ENCODE peak calls at places on chromosomes 5 and 9, in seven cellular contexts. One of them, this sample, is unnamed.

GRCh38 chr9:6184749-6185645 is 30.6 kb upstream of the IL33 start:
- DNase-seq in transverse colon: no peak
- DNase-seq in IMR-90: peak; percentile 8
- DNase-seq in sigmoid colon: no peak
- DNase-seq in heart left ventricle: peak; percentile 21
- DNase-seq in HCT116: no peak
- DNase-seq in A549: no peak
- DNase-seq in this sample: no peak

GRCh38 chr9:35756275-35756742 is 2.2 kb upstream of the MSMP start:
- DNase-seq in transverse colon: peak; percentile 83
- DNase-seq in sigmoid colon: peak; percentile 87
- DNase-seq in IMR-90: no peak
- DNase-seq in HCT116: peak; percentile 58
- DNase-seq in A549: no peak
- DNase-seq in heart left ventricle: peak; percentile 64
- DNase-seq in this sample: peak; percentile 92

GRCh38 chr5:128436825-128437224 is 101.2 kb downstream of the FBN2 start:
- DNase-seq in A549: peak; percentile 26
- DNase-seq in heart left ventricle: no peak
- DNase-seq in transverse colon: no peak
- DNase-seq in IMR-90: peak; percentile 93
- DNase-seq in HCT116: peak; percentile 76
- DNase-seq in sigmoid colon: no peak
- DNase-seq in this sample: no peak

GRCh38 chr5:109396965-109397364 is 12.8 kb downstream of the PJA2 start:
- DNase-seq in heart left ventricle: no peak
- DNase-seq in HCT116: no peak
- DNase-seq in A549: no peak
- DNase-seq in transverse colon: no peak
- DNase-seq in sigmoid colon: no peak
- DNase-seq in IMR-90: no peak
- DNase-seq in this sample: no peak

GRCh38 chr5:135689506-135689905 is 110.7 kb upstream of the CXCL14 start:
- DNase-seq in HCT116: no peak
- DNase-seq in heart left ventricle: no peak
- DNase-seq in IMR-90: no peak
- DNase-seq in sigmoid colon: no peak
- DNase-seq in transverse colon: no peak
- DNase-seq in A549: no peak
- DNase-seq in this sample: no peak

GRCh38 chr5:73354406-73354805 is 94.2 kb downstream of the FOXD1 start:
- DNase-seq in heart left ventricle: no peak
- DNase-seq in A549: no peak
- DNase-seq in IMR-90: peak; percentile 67
- DNase-seq in sigmoid colon: no peak
- DNase-seq in transverse colon: no peak
- DNase-seq in HCT116: no peak
- DNase-seq in this sample: no peak

GRCh38 chr5:176844706-176845391 is 34.5 kb downstream of the UNC5A start:
- DNase-seq in IMR-90: peak; percentile 16
- DNase-seq in heart left ventricle: no peak
- DNase-seq in sigmoid colon: no peak
- DNase-seq in HCT116: no peak
- DNase-seq in transverse colon: no peak
- DNase-seq in A549: no peak
- DNase-seq in this sample: no peak

GRCh38 chr5:102858808-102859207 is 103.7 kb downstream of the PAM start:
- DNase-seq in A549: no peak
- DNase-seq in transverse colon: no peak
- DNase-seq in sigmoid colon: no peak
- DNase-seq in IMR-90: peak; percentile 88
- DNase-seq in heart left ventricle: no peak
- DNase-seq in HCT116: no peak
- DNase-seq in this sample: no peak

GRCh38 chr9:131270171-131271015 is 5.9 kb downstream of the FAM78A start:
- DNase-seq in heart left ventricle: peak; percentile 90
- DNase-seq in A549: no peak
- DNase-seq in IMR-90: no peak
- DNase-seq in sigmoid colon: peak; percentile 86
- DNase-seq in HCT116: no peak
- DNase-seq in transverse colon: peak; percentile 67
- DNase-seq in this sample: peak; percentile 93

GRCh38 chr9:8860925-8861324 is 1061.3 kb upstream of the DMAC1 start:
- DNase-seq in sigmoid colon: no peak
- DNase-seq in transverse colon: no peak
- DNase-seq in HCT116: no peak
- DNase-seq in IMR-90: peak; percentile 9
- DNase-seq in heart left ventricle: no peak
- DNase-seq in A549: no peak
- DNase-seq in this sample: no peak

GRCh38 chr5:56530031-56530430 is 285.3 kb upstream of the MAP3K1 start:
- DNase-seq in heart left ventricle: no peak
- DNase-seq in HCT116: no peak
- DNase-seq in sigmoid colon: no peak
- DNase-seq in A549: no peak
- DNase-seq in IMR-90: no peak
- DNase-seq in transverse colon: no peak
- DNase-seq in this sample: no peak

GRCh38 chr5:132428147-132428482 is 58.6 kb downstream of the SLC22A5 start:
- DNase-seq in IMR-90: no peak
- DNase-seq in transverse colon: no peak
- DNase-seq in sigmoid colon: no peak
- DNase-seq in A549: no peak
- DNase-seq in heart left ventricle: no peak
- DNase-seq in HCT116: no peak
- DNase-seq in this sample: no peak

GRCh38 chr5:34959323-34959722 is 30.0 kb downstream of the DNAJC21 start:
- DNase-seq in sigmoid colon: no peak
- DNase-seq in IMR-90: peak; percentile 86
- DNase-seq in HCT116: no peak
- DNase-seq in transverse colon: no peak
- DNase-seq in A549: no peak
- DNase-seq in heart left ventricle: no peak
- DNase-seq in this sample: no peak

GRCh38 chr5:150152636-150153462 is 2.8 kb downstream of the PDGFRB start:
- DNase-seq in HCT116: no peak
- DNase-seq in A549: no peak
- DNase-seq in IMR-90: peak; percentile 78
- DNase-seq in sigmoid colon: no peak
- DNase-seq in transverse colon: no peak
- DNase-seq in heart left ventricle: no peak
- DNase-seq in this sample: no peak

GRCh38 chr5:172932313-172933017 is 26.8 kb upstream of the RPL26L1 start:
- DNase-seq in transverse colon: peak; percentile 77
- DNase-seq in HCT116: peak; percentile 10
- DNase-seq in heart left ventricle: peak; percentile 78
- DNase-seq in A549: peak; percentile 76
- DNase-seq in IMR-90: peak; percentile 78
- DNase-seq in sigmoid colon: peak; percentile 91
- DNase-seq in this sample: peak; percentile 96

GRCh38 chr9:100222674-100223073 is 123.6 kb downstream of the INVS start:
- DNase-seq in A549: peak; percentile 18
- DNase-seq in transverse colon: no peak
- DNase-seq in HCT116: no peak
- DNase-seq in IMR-90: peak; percentile 53
- DNase-seq in sigmoid colon: no peak
- DNase-seq in heart left ventricle: no peak
- DNase-seq in this sample: no peak

GRCh38 chr5:157143127-157143959 is 678 bp upstream of the MED7 start:
- DNase-seq in IMR-90: peak; percentile 6
- DNase-seq in A549: peak; percentile 84
- DNase-seq in transverse colon: peak; percentile 44
- DNase-seq in heart left ventricle: peak; percentile 40
- DNase-seq in HCT116: no peak
- DNase-seq in sigmoid colon: peak; percentile 67
- DNase-seq in this sample: peak; percentile 85

GRCh38 chr5:157137691-157138090 is 5.0 kb downstream of the MED7 start:
- DNase-seq in A549: no peak
- DNase-seq in heart left ventricle: no peak
- DNase-seq in IMR-90: no peak
- DNase-seq in transverse colon: no peak
- DNase-seq in sigmoid colon: peak; percentile 21
- DNase-seq in HCT116: no peak
- DNase-seq in this sample: no peak

GRCh38 chr5:157142317-157143126 is at the start of gene MED7:
- DNase-seq in transverse colon: peak; percentile 94
- DNase-seq in heart left ventricle: peak; percentile 95
- DNase-seq in A549: peak; percentile 99
- DNase-seq in sigmoid colon: peak; percentile 98
- DNase-seq in IMR-90: peak; percentile 100
- DNase-seq in HCT116: peak; percentile 99
- DNase-seq in this sample: peak; percentile 97
- TF ChIP-seq POLR2A in transverse colon: peak; percentile 89
- TF ChIP-seq POLR2A in heart left ventricle: peak; percentile 85
- TF ChIP-seq POLR2A in A549: peak; percentile 65
- TF ChIP-seq POLR2A in sigmoid colon: peak; percentile 53
- TF ChIP-seq POLR2A in IMR-90: peak; percentile 79
- TF ChIP-seq POLR2A in HCT116: peak; percentile 87
- TF ChIP-seq POLR2A in this sample: peak; percentile 18

DNA sequence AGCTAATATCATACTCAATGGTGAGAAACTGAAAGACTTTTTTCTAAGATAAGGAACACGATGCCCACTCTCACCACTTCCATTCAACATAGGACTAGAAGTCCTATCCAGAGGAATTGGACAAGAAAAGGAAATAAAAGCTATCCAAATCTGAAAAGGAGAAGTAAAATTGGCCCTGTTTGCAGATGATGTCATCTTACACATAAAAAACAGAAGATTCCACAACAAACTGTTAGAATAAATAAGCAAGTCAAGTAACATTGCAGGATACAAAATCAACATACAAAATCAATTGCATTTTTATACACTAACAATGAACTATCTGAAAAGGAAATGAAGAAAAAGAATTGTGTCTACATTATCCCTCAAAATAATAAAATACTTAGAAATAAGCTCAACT is 308.0 kb downstream of the MCTP1 start:
- DNase-seq in sigmoid colon: no peak
- DNase-seq in HCT116: no peak
- DNase-seq in IMR-90: no peak
- DNase-seq in A549: no peak
- DNase-seq in heart left ventricle: no peak
- DNase-seq in transverse colon: no peak
- DNase-seq in this sample: no peak
- TF ChIP-seq CTCF in sigmoid colon: no peak
- TF ChIP-seq CTCF in HCT116: no peak
- TF ChIP-seq CTCF in IMR-90: no peak
- TF ChIP-seq CTCF in A549: no peak
- TF ChIP-seq CTCF in heart left ventricle: no peak
- TF ChIP-seq CTCF in transverse colon: no peak
- TF ChIP-seq CTCF in this sample: no peak

DNA sequence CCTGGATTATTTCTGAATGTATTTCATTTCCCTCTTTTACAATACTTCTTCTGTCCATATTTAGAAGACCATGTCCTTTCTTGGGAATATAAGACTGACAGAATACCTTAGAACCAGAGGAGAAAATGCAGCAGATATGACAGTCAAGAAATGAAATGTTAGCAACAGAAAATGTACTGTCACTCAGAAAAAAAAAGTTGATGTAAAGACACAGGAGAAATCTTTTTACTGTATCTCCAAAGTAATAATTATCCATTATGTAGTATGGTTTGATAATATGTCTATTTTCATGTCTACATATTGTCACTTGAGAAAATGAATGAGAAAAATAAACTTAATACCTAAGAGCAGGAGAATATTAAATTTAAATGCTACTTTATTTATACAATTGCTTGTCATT is 652.1 kb downstream of the GABRG2 start:
- DNase-seq in sigmoid colon: no peak
- DNase-seq in A549: no peak
- DNase-seq in HCT116: no peak
- DNase-seq in transverse colon: no peak
- DNase-seq in IMR-90: no peak
- DNase-seq in heart left ventricle: no peak
- DNase-seq in this sample: no peak
- H3K9me3 ChIP-seq in sigmoid colon: peaks cover 4% of the 10 kb centered on the region
- H3K9me3 ChIP-seq in A549: peaks cover 3% of the 10 kb centered on the region
- H3K9me3 ChIP-seq in HCT116: no peaks in the 10 kb centered on the region
- H3K9me3 ChIP-seq in transverse colon: peaks cover 8% of the 10 kb centered on the region
- H3K9me3 ChIP-seq in IMR-90: peaks cover 7% of the 10 kb centered on the region
- H3K9me3 ChIP-seq in heart left ventricle: peaks cover 20% of the 10 kb centered on the region
- H3K9me3 ChIP-seq in this sample: peaks cover 32% of the 10 kb centered on the region

GRCh38 chr5:91378683-91379601 is 4.2 kb downstream of the ARRDC3 start:
- DNase-seq in heart left ventricle: no peak
- DNase-seq in A549: no peak
- DNase-seq in IMR-90: no peak
- DNase-seq in sigmoid colon: no peak
- DNase-seq in transverse colon: no peak
- DNase-seq in HCT116: no peak
- DNase-seq in this sample: no peak

GRCh38 chr5:91381134-91381773 is 1.9 kb downstream of the ARRDC3 start:
- DNase-seq in heart left ventricle: no peak
- DNase-seq in transverse colon: no peak
- DNase-seq in A549: no peak
- DNase-seq in HCT116: no peak
- DNase-seq in sigmoid colon: no peak
- DNase-seq in IMR-90: no peak
- DNase-seq in this sample: no peak

GRCh38 chr5:91381774-91382492 is 1.2 kb downstream of the ARRDC3 start:
- DNase-seq in IMR-90: peak; percentile 89
- DNase-seq in A549: peak; percentile 65
- DNase-seq in heart left ventricle: peak; percentile 81
- DNase-seq in sigmoid colon: peak; percentile 87
- DNase-seq in HCT116: peak; percentile 63
- DNase-seq in transverse colon: peak; percentile 80
- DNase-seq in this sample: peak; percentile 91

GRCh38 chr5:91380491-91381133 is 2.5 kb downstream of the ARRDC3 start:
- DNase-seq in HCT116: peak; percentile 86
- DNase-seq in IMR-90: peak; percentile 91
- DNase-seq in heart left ventricle: peak; percentile 98
- DNase-seq in transverse colon: peak; percentile 99
- DNase-seq in A549: peak; percentile 85
- DNase-seq in sigmoid colon: peak; percentile 99
- DNase-seq in this sample: peak; percentile 100

DNA sequence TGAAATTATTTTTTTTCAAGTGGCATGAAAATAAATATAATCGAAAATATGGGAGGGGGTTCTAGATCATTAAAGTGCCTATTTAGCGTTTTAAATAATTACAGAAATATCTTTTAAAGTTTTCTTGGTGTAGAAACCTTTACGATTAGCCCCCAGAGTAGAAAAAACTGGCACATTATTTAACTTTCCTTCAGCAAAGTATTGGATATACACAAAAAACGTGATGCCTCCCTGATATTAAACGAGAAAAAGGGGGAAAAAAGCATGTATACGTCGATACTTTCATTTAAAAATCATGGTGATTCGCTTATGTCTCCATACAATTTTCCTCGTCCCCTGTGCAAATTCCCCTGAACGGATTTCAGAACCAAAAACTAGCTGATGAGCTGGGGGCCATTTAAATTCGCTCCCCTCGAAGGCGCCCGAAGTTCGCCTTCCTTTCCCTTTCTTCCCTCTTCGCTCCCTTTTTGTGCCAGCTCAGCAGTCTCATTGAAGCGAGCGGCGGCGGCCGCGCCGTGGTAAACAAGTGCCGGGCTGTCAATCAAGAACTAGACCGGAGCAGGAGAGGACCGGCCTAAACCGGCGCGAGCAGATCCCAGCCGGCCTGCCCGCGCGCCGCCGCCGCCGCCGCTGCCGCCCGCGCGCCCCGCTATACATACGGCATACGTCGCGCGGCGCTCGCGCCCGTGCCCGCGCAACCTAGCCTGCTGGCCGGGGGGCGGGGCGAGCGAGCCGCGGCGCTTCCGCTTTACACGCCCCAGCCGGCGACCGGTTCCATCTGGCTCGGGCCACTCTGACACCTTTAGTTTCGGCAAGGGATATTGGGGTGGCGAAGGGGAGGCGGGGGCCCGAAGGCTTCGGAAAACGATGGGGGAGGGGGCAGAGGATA is 3.3 kb downstream of the ARRDC3 start:
- DNase-seq in sigmoid colon: peak; percentile 94
- DNase-seq in A549: peak; percentile 78
- DNase-seq in transverse colon: peak; percentile 96
- DNase-seq in IMR-90: peak; percentile 84
- DNase-seq in heart left ventricle: peak; percentile 96
- DNase-seq in HCT116: peak; percentile 64
- DNase-seq in this sample: peak; percentile 100
- TF ChIP-seq POLR2A in sigmoid colon: no peak
- TF ChIP-seq POLR2A in A549: no peak
- TF ChIP-seq POLR2A in transverse colon: peak; percentile 52
- TF ChIP-seq POLR2A in IMR-90: peak; percentile 68
- TF ChIP-seq POLR2A in heart left ventricle: peak; percentile 62
- TF ChIP-seq POLR2A in HCT116: peak; percentile 23
- TF ChIP-seq POLR2A in this sample: peak; percentile 72

This sample was measured in spleen.